ENCODE peak calls at places on chromosome 16, in five cellular contexts. One of them, this sample, is unnamed.

GRCh38 chr16:86619263-86619935 is 41.0 kb downstream of the FOXL1 start:
- DNase-seq in body of pancreas: no peak
- DNase-seq in erythroblast: no peak
- DNase-seq in heart left ventricle: peak
- DNase-seq in prostate gland: no peak
- DNase-seq in this sample: peak

GRCh38 chr16:21101631-21102420 is 48.8 kb downstream of the DNAH3 start:
- DNase-seq in heart left ventricle: no peak
- DNase-seq in erythroblast: peak
- DNase-seq in prostate gland: no peak
- DNase-seq in body of pancreas: no peak
- DNase-seq in this sample: no peak

GRCh38 chr16:28923652-28924398 is 1.2 kb downstream of the RABEP2 start:
- DNase-seq in heart left ventricle: no peak
- DNase-seq in prostate gland: no peak
- DNase-seq in erythroblast: no peak
- DNase-seq in body of pancreas: peak
- DNase-seq in this sample: no peak

GRCh38 chr16:27405546-27406451 is 3.8 kb downstream of the IL21R start:
- DNase-seq in erythroblast: no peak
- DNase-seq in body of pancreas: no peak
- DNase-seq in prostate gland: no peak
- DNase-seq in heart left ventricle: no peak
- DNase-seq in this sample: no peak

GRCh38 chr16:9372934-9373890 is 281.8 kb downstream of the HAPSTR1 start:
- DNase-seq in body of pancreas: no peak
- DNase-seq in erythroblast: no peak
- DNase-seq in prostate gland: no peak
- DNase-seq in heart left ventricle: no peak
- DNase-seq in this sample: no peak

GRCh38 chr16:81831722-81832126 is 52.6 kb downstream of the PLCG2 start:
- DNase-seq in prostate gland: peak
- DNase-seq in body of pancreas: peak
- DNase-seq in heart left ventricle: peak
- DNase-seq in erythroblast: peak
- DNase-seq in this sample: no peak

GRCh38 chr16:23274968-23275367 is 27.1 kb upstream of the SCNN1B start:
- DNase-seq in body of pancreas: no peak
- DNase-seq in prostate gland: no peak
- DNase-seq in erythroblast: peak
- DNase-seq in heart left ventricle: no peak
- DNase-seq in this sample: no peak

GRCh38 chr16:56279132-56279531 is 87.8 kb downstream of the GNAO1 start:
- DNase-seq in heart left ventricle: no peak
- DNase-seq in erythroblast: no peak
- DNase-seq in prostate gland: no peak
- DNase-seq in body of pancreas: no peak
- DNase-seq in this sample: no peak

GRCh38 chr16:13307255-13307654 is 405.9 kb downstream of the SHISA9 start:
- DNase-seq in heart left ventricle: no peak
- DNase-seq in erythroblast: no peak
- DNase-seq in prostate gland: no peak
- DNase-seq in body of pancreas: peak
- DNase-seq in this sample: no peak

GRCh38 chr16:67537636-67538591 is 9.3 kb downstream of the RIPOR1 start:
- DNase-seq in erythroblast: peak
- DNase-seq in heart left ventricle: peak
- DNase-seq in body of pancreas: peak
- DNase-seq in prostate gland: peak
- DNase-seq in this sample: no peak

GRCh38 chr16:67546761-67547422 is 15.4 kb upstream of the CTCF start:
- DNase-seq in prostate gland: peak
- DNase-seq in body of pancreas: peak
- DNase-seq in heart left ventricle: peak
- DNase-seq in erythroblast: peak
- DNase-seq in this sample: no peak

GRCh38 chr16:4693296-4693955 is at the start of gene NUDT16L1:
- DNase-seq in erythroblast: peak
- DNase-seq in body of pancreas: peak
- DNase-seq in prostate gland: peak
- DNase-seq in heart left ventricle: peak
- DNase-seq in this sample: peak
- TF ChIP-seq POLR2A in erythroblast: peak
- TF ChIP-seq POLR2A in body of pancreas: peak
- TF ChIP-seq POLR2A in prostate gland: peak
- TF ChIP-seq POLR2A in heart left ventricle: peak
- TF ChIP-seq POLR2A in this sample: peak

DNA sequence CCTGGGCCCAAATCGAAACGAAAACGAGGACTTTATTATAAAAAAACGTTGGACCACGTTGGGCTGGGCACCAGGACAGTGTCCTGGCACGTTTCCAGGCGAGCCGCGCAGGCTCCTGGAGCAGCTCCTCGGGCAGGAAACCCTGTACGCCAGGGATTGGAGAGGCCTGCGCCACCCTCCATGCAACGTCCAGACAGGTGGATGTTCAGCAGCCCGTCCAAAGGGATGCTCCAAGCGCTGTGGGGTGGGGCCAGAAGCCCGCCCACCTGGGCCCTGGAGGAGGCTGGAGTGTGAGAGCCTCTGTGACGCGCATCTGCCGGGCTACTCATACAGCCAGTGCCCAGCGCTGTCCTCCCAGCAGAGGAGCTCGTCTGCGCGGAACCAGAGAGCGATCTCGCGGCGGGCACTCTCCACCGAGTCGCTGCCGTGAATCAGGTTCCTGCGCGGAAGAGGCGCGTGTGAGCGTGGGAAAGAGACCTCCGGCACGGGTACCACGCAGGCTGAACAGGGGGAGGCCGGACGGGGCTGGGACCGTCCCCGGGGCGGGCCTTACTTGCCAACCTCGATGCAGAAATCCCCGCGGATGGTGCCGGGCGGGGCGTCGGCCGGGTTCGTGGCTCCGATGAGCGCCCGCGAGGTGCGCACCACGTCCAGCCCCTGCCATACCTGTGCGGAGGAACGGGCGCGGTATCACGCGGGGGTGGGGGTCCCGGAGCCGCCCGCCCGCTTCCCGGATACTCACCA is 843 bp downstream of the NME3 start:
- DNase-seq in heart left ventricle: peak
- DNase-seq in erythroblast: no peak
- DNase-seq in prostate gland: peak
- DNase-seq in body of pancreas: peak
- DNase-seq in this sample: no peak
- TF ChIP-seq POLR2A in heart left ventricle: no peak
- TF ChIP-seq POLR2A in erythroblast: no peak
- TF ChIP-seq POLR2A in prostate gland: no peak
- TF ChIP-seq POLR2A in body of pancreas: peak
- TF ChIP-seq POLR2A in this sample: no peak

GRCh38 chr16:88558457-88559442 is 11.5 kb upstream of the ZC3H18 start:
- DNase-seq in heart left ventricle: peak
- DNase-seq in prostate gland: peak
- DNase-seq in body of pancreas: peak
- DNase-seq in erythroblast: peak
- DNase-seq in this sample: no peak
- TF ChIP-seq POLR2A in heart left ventricle: no peak
- TF ChIP-seq POLR2A in prostate gland: no peak
- TF ChIP-seq POLR2A in body of pancreas: no peak
- TF ChIP-seq POLR2A in erythroblast: no peak
- TF ChIP-seq POLR2A in this sample: no peak

GRCh38 chr16:69531988-69532387 is 33.8 kb upstream of the NFAT5 start:
- DNase-seq in prostate gland: no peak
- DNase-seq in body of pancreas: no peak
- DNase-seq in heart left ventricle: no peak
- DNase-seq in erythroblast: no peak
- DNase-seq in this sample: no peak
- TF ChIP-seq POLR2A in prostate gland: no peak
- TF ChIP-seq POLR2A in body of pancreas: no peak
- TF ChIP-seq POLR2A in heart left ventricle: no peak
- TF ChIP-seq POLR2A in erythroblast: no peak
- TF ChIP-seq POLR2A in this sample: no peak